ENCODE peak calls at places on chromosomes 11 and 22, in seven cellular contexts. X, I, F, Q, U, V and D are unnamed samples.

GRCh38 chr11:93131709-93132108 is 66.1 kb downstream of the SLC36A4 start:
- DNase-seq in F (no peak), X (no peak), U (no peak), I (no peak), V (peak), Q (no peak), D (no peak)

GRCh38 chr11:47797633-47798032 is 30.5 kb upstream of the FNBP4 start:
- DNase-seq in V (no peak), Q (no peak), U (no peak), F (peak), X (no peak), I (no peak), D (no peak)

GRCh38 chr11:44961894-44962293 is 11.2 kb upstream of the TP53I11 start:
- DNase-seq in X (no peak), Q (no peak), V (no peak), U (no peak), F (no peak), I (no peak), D (no peak)

GRCh38 chr22:32355760-32356159 is 1.9 kb upstream of the RFPL3 start:
- DNase-seq in F (no peak), I (no peak), Q (no peak), U (no peak), V (no peak), X (no peak), D (no peak)

GRCh38 chr11:93528252-93528651 is 14.9 kb downstream of the SMCO4 start:
- DNase-seq in I (no peak), U (no peak), V (no peak), Q (peak), F (no peak), X (no peak), D (no peak)

GRCh38 chr11:27718346-27718852 is 18.1 kb upstream of the BDNF start:
- DNase-seq in F (peak), Q (no peak), V (peak), X (peak), U (no peak), I (no peak), D (no peak)

GRCh38 chr11:67645521-67646457 is 4.7 kb downstream of the ACY3 start:
- DNase-seq in U (no peak), X (no peak), F (no peak), Q (no peak), V (no peak), I (no peak), D (no peak)

GRCh38 chr22:23696326-23696851 is 5.6 kb downstream of the RGL4 start:
- DNase-seq in X (no peak), Q (no peak), F (no peak), U (peak), V (no peak), I (peak), D (peak)

GRCh38 chr22:48517039-48518030 is 1310.3 kb downstream of the BRD1 start:
- DNase-seq in Q (no peak), F (peak), I (no peak), V (no peak), U (no peak), X (no peak), D (no peak)

GRCh38 chr11:130418210-130418609 is 10.2 kb downstream of the ADAMTS8 start:
- DNase-seq in F (no peak), U (no peak), I (no peak), Q (no peak), V (no peak), X (no peak), D (no peak)

GRCh38 chr11:6618117-6619020 is 853 bp downstream of the TPP1 start:
- DNase-seq in Q (no peak), I (peak), F (peak), X (peak), V (peak), U (peak), D (peak)

GRCh38 chr11:35308157-35308556 is 111.2 kb downstream of the SLC1A2 start:
- DNase-seq in U (no peak), F (no peak), X (no peak), Q (no peak), I (no peak), V (no peak), D (no peak)

GRCh38 chr11:72722050-72722748 is 30.0 kb downstream of the ARAP1 start:
- DNase-seq in Q (peak), X (peak), U (peak), F (peak), V (peak), I (peak), D (peak)

GRCh38 chr11:100151944-100152343 is 535.1 kb upstream of the ARHGAP42 start:
- DNase-seq in V (no peak), F (no peak), X (no peak), Q (no peak), I (no peak), U (no peak), D (no peak)

GRCh38 chr11:96204721-96205459 is 138.1 kb downstream of the MAML2 start:
- DNase-seq in X (no peak), F (no peak), U (no peak), I (no peak), Q (no peak), V (peak), D (no peak)

GRCh38 chr11:129331217-129331616 is 44.4 kb upstream of the BARX2 start:
- DNase-seq in U (no peak), F (no peak), I (peak), X (no peak), Q (no peak), V (no peak), D (peak)

GRCh38 chr11:116851631-116852030 is 14.2 kb upstream of the APOA1 start:
- DNase-seq in U (peak), I (peak), X (no peak), Q (no peak), V (no peak), F (no peak), D (no peak)

GRCh38 chr11:3865388-3866193 is 10.1 kb downstream of the STIM1 start:
- DNase-seq in U (peak), Q (no peak), V (no peak), X (peak), F (peak), I (no peak), D (no peak)

GRCh38 chr11:121257976-121258375 is 34.6 kb upstream of the SC5D start:
- DNase-seq in Q (no peak), F (no peak), I (no peak), X (no peak), V (no peak), U (no peak), D (no peak)

GRCh38 chr11:3202759-3203158 is 15.9 kb downstream of the MRGPRG start:
- DNase-seq in I (no peak), V (no peak), Q (peak), U (no peak), X (no peak), F (no peak), D (no peak)

GRCh38 chr11:132177106-132177505 is 806.7 kb downstream of the NTM start:
- DNase-seq in U (no peak), Q (no peak), V (no peak), I (no peak), F (peak), X (peak), D (no peak)

GRCh38 chr22:23164091-23164490 is 16.2 kb upstream of the BCR start:
- DNase-seq in F (no peak), I (no peak), U (no peak), X (no peak), Q (no peak), V (no peak), D (no peak)

GRCh38 chr11:118628861-118629549 is 21.6 kb downstream of the PHLDB1 start:
- DNase-seq in X (no peak), F (no peak), V (no peak), U (no peak), I (peak), Q (peak), D (no peak)

GRCh38 chr11:18046116-18046777 is at the start of gene TPH1:
- DNase-seq in Q (peak), X (no peak), I (peak), U (no peak), F (peak), V (peak), D (peak)

GRCh38 chr11:12137005-12137690 is 26.8 kb downstream of the MICAL2 start:
- DNase-seq in F (no peak), I (peak), V (no peak), U (no peak), Q (no peak), X (no peak), D (peak)

GRCh38 chr11:122741613-122742012 is 86.1 kb downstream of the UBASH3B start:
- DNase-seq in U (peak), F (no peak), V (no peak), I (peak), X (no peak), Q (peak), D (no peak)